ENCODE peak calls at places on chromosomes 3 and 15, in four cellular contexts. W is left colon; P is activated naive CD8-positive, alpha-beta T cell treated with anti-CD3 and anti-CD28 coated beads, Interleukin-2, amount 50 U/mL, for 24 hours; V is RWPE1. M is an unnamed sample.

GRCh38 chr3:194872669-194872977 is 186.9 kb downstream of the FAM43A start:
- DNase-seq in V (peak), W (no peak), P (no peak), M (peak)

GRCh38 chr15:52284164-52284563 is 11.4 kb downstream of the MYO5C start:
- DNase-seq in P (no peak), V (peak), W (no peak), M (no peak)

GRCh38 chr3:171874251-171874679 is 31.1 kb downstream of the TMEM212 start:
- DNase-seq in W (no peak), P (no peak), V (peak), M (peak)

GRCh38 chr3:71944482-71944881 is 159.5 kb upstream of the PROK2 start:
- DNase-seq in P (no peak), V (no peak), W (no peak), M (no peak)

GRCh38 chr3:16548721-16549120 is 35.2 kb upstream of the RFTN1 start:
- DNase-seq in P (no peak), V (peak), W (no peak), M (no peak)

GRCh38 chr3:46146548-46146947 is 61.6 kb downstream of the CCR1 start:
- DNase-seq in W (no peak), V (no peak), P (no peak), M (no peak)

GRCh38 chr3:72567976-72568560 is 280.2 kb downstream of the SHQ1 start:
- DNase-seq in V (no peak), W (no peak), P (no peak), M (no peak)

GRCh38 chr15:45162771-45163507 is 24.8 kb downstream of the SHF start:
- DNase-seq in W (peak), P (peak), V (peak), M (peak)

GRCh38 chr3:14452676-14453367 is 50.4 kb downstream of the SLC6A6 start:
- DNase-seq in P (no peak), W (peak), V (peak), M (peak)

GRCh38 chr3:31436830-31437229 is 95.9 kb upstream of the STT3B start:
- DNase-seq in V (no peak), W (no peak), P (no peak), M (no peak)

GRCh38 chr3:143480306-143480852 is 360.8 kb downstream of the CHST2 start:
- DNase-seq in P (no peak), W (no peak), V (no peak), M (peak)

GRCh38 chr3:49013113-49013737 is 5.2 kb downstream of the DALRD3 start:
- DNase-seq in V (no peak), W (no peak), P (no peak), M (peak)

GRCh38 chr3:133295199-133295901 is 104.5 kb upstream of the BFSP2 start:
- DNase-seq in W (no peak), P (no peak), V (peak), M (peak)

GRCh38 chr3:158407844-158408517 is 163.0 kb upstream of the MLF1 start:
- DNase-seq in P (no peak), W (no peak), V (no peak), M (no peak)

GRCh38 chr3:177802151-177802900 is 605.0 kb upstream of the TBL1XR1 start:
- DNase-seq in W (no peak), V (no peak), P (no peak), M (peak)

GRCh38 chr15:96693990-96694517 is 363.6 kb downstream of the NR2F2 start:
- DNase-seq in W (no peak), V (no peak), P (no peak), M (no peak)

GRCh38 chr3:11556851-11557644 is 86.7 kb downstream of the VGLL4 start:
- DNase-seq in V (no peak), P (no peak), W (no peak), M (peak)

GRCh38 chr3:158763421-158763820 is 31.2 kb upstream of the RARRES1 start:
- DNase-seq in V (no peak), P (no peak), W (no peak), M (no peak)

GRCh38 chr3:45131201-45131600 is 15.0 kb downstream of the CDCP1 start:
- DNase-seq in V (no peak), W (no peak), P (no peak), M (no peak)

GRCh38 chr3:132545471-132545870 is 51.6 kb upstream of the ACKR4 start:
- DNase-seq in P (no peak), W (no peak), V (no peak), M (no peak)

GRCh38 chr15:70339551-70340517 is 242.1 kb upstream of the TLE3 start:
- DNase-seq in P (no peak), W (no peak), V (no peak), M (peak)

GRCh38 chr15:65639509-65639908 is 17.8 kb downstream of the SLC24A1 start:
- DNase-seq in P (no peak), W (no peak), V (no peak), M (no peak)

GRCh38 chr3:15679306-15679705 is 77.8 kb downstream of the BTD start:
- DNase-seq in W (no peak), P (no peak), V (no peak), M (no peak)

GRCh38 chr15:69265347-69265955 is 33.3 kb upstream of the PAQR5 start:
- DNase-seq in W (no peak), P (no peak), V (peak), M (peak)

GRCh38 chr3:157311633-157312365 is 124.9 kb upstream of the PTX3 start:
- DNase-seq in W (no peak), V (no peak), P (no peak), M (peak)

GRCh38 chr15:55627730-55628368 is 39.7 kb upstream of the PYGO1 start:
- DNase-seq in P (no peak), V (peak), W (no peak), M (peak)

GRCh38 chr3:141905129-141905528 is 28.7 kb downstream of the ATP1B3 start:
- DNase-seq in V (no peak), W (no peak), P (no peak), M (no peak)

GRCh38 chr3:100802126-100802525 is 92.8 kb downstream of the TFG start:
- DNase-seq in P (no peak), V (no peak), W (no peak), M (peak)

GRCh38 chr3:147934316-147935188 is 525.4 kb downstream of the ZIC1 start:
- DNase-seq in V (no peak), P (no peak), W (no peak), M (no peak)